ENCODE peak calls at places on chromosomes 12 and 14, in seven cellular contexts. U is naive thymus-derived CD4-positive, alpha-beta T cell; I is dorsolateral prefrontal cortex; O is effector memory CD4-positive, alpha-beta T cell; G is tibial artery; P is stomach; L is tibial nerve. W is an unnamed sample.

GRCh38 chr14:75609606-75610476 is 31.4 kb downstream of the FLVCR2 start:
- DNase-seq in U (no peak), I (no peak), O (no peak), G (no peak), P (no peak), L (peak), W (no peak)

GRCh38 chr12:109185441-109185840 is 69.1 kb downstream of the ACACB start:
- DNase-seq in U (no peak), I (no peak), O (no peak), G (no peak), P (no peak), L (no peak), W (no peak)

GRCh38 chr12:84842406-84843013 is 70.1 kb downstream of the SLC6A15 start:
- DNase-seq in U (no peak), I (no peak), O (no peak), G (no peak), P (no peak), L (peak), W (no peak)

GRCh38 chr12:19181666-19182426 is 52.3 kb downstream of the PLEKHA5 start:
- DNase-seq in U (no peak), I (no peak), O (no peak), G (no peak), P (no peak), L (no peak), W (no peak)

GRCh38 chr14:64623576-64624165 is 73.9 kb downstream of the PPP1R36 start:
- DNase-seq in U (no peak), I (no peak), O (no peak), G (no peak), P (no peak), L (no peak), W (no peak)

GRCh38 chr12:49872381-49872780 is 29.5 kb upstream of the BCDIN3D start:
- DNase-seq in U (no peak), I (no peak), O (no peak), G (no peak), P (no peak), L (no peak), W (no peak)

GRCh38 chr14:56666716-56667115 is 87.1 kb downstream of the TMEM260 start:
- DNase-seq in U (no peak), I (no peak), O (no peak), G (no peak), P (no peak), L (no peak), W (no peak)

GRCh38 chr14:91038439-91038838 is 22.0 kb downstream of the RPS6KA5 start:
- DNase-seq in U (no peak), I (no peak), O (no peak), G (no peak), P (no peak), L (no peak), W (no peak)

GRCh38 chr12:121578230-121579189 is 2.3 kb downstream of the KDM2B start:
- DNase-seq in U (no peak), I (peak), O (no peak), G (peak), P (no peak), L (peak), W (peak)

GRCh38 chr12:68784015-68784414 is 24.0 kb upstream of the MDM2 start:
- DNase-seq in U (no peak), I (no peak), O (no peak), G (no peak), P (no peak), L (no peak), W (no peak)

GRCh38 chr14:37594916-37595808 is at the start of the genes FOXA1 and TTC6:
- DNase-seq in U (no peak), I (no peak), O (no peak), G (no peak), P (peak), L (no peak), W (no peak)

GRCh38 chr12:5830121-5830520 is 114.9 kb downstream of the ANO2 start:
- DNase-seq in U (no peak), I (no peak), O (no peak), G (no peak), P (no peak), L (no peak), W (no peak)

GRCh38 chr14:24432259-24433131 is 2.7 kb downstream of the KHNYN start:
- DNase-seq in U (no peak), I (no peak), O (no peak), G (peak), P (no peak), L (no peak), W (no peak)

DNA sequence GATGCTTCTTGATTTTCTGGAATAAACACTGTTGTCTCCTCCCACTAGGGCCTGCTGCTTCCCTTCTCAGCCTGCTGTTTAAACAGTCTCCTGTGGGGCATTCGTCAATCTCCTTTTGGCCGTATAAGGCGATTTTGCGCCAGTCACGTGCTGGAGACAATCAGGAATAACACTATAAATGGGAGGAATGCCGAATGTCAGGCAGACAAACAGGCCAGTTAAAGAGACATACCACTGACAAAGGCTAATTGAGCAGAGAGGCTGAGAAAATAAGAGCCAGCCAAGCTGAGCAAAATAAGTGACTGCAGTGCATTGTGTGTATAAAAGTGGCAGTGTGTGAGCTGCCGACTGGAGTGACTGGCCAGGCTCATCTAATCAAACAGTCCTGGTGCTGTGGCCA is 23.3 kb downstream of the DMAC2L start:
- DNase-seq in U (no peak), I (peak), O (no peak), G (peak), P (no peak), L (peak), W (peak)
- H3K27ac ChIP-seq in U (no peak), I (peak), O (no peak), G (peak), P (no peak), L (peak), W (peak)

DNA sequence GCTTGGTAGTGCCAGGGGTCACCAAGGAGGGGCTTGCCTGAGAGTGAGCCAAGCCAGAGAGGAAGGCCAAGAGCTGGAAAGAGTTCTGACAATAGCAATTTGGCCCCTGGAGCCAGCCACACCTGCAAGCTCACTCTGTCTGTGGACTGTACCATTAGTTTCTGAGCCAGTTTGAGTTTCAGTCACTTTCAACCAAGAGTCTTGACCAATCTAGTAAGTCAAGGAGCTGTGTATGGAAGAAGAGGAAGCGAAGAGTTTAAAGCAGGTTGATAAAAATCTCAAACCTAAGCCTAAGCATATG is 38.5 kb downstream of the NT5DC3 start:
- DNase-seq in U (no peak), I (no peak), O (no peak), G (no peak), P (no peak), L (no peak), W (no peak)
- H3K27ac ChIP-seq in U (no peak), I (no peak), O (no peak), G (peak), P (no peak), L (no peak), W (no peak)

GRCh38 chr12:66768293-66768692 is 89.4 kb upstream of the GRIP1 start:
- DNase-seq in U (no peak), I (no peak), O (no peak), G (no peak), P (no peak), L (no peak), W (no peak)

GRCh38 chr12:66767454-66768002 is 88.7 kb upstream of the GRIP1 start:
- DNase-seq in U (no peak), I (no peak), O (no peak), G (no peak), P (no peak), L (no peak), W (no peak)

GRCh38 chr12:66765204-66765603 is 86.3 kb upstream of the GRIP1 start:
- DNase-seq in U (no peak), I (no peak), O (no peak), G (no peak), P (no peak), L (no peak), W (no peak)

DNA sequence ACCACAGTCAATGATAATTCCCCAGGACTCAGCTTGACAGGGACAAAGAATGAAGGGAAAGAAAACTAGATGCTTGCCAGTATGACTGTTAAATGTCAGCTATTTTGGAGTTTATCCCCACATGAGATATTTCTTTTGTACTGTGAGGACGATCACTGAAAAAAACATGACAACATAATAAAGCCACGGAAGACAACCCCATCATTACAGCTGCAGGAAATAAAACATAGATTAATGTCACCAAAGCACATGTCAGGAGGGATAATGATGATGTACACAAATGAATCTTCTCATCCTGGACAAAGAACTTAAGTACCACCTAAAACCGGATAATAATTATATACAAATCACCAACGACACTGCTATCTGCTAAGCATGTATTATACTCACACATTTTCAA is 84.6 kb upstream of the GRIP1 start:
- DNase-seq in U (no peak), I (no peak), O (no peak), G (no peak), P (no peak), L (no peak), W (no peak)
- H3K27ac ChIP-seq in U (no peak), I (no peak), O (no peak), G (no peak), P (no peak), L (no peak), W (no peak)

GRCh38 chr14:21096438-21096837 is 2.0 kb downstream of the ZNF219 start:
- DNase-seq in U (no peak), I (no peak), O (no peak), G (no peak), P (no peak), L (no peak), W (no peak)

GRCh38 chr14:21093769-21094681 is 4.4 kb downstream of the ZNF219 start:
- DNase-seq in U (no peak), I (no peak), O (no peak), G (no peak), P (no peak), L (no peak), W (no peak)

GRCh38 chr14:21097616-21098133 is 780 bp downstream of the ZNF219 start:
- DNase-seq in U (no peak), I (no peak), O (no peak), G (peak), P (no peak), L (no peak), W (no peak)

GRCh38 chr14:21096889-21097615 is 1.4 kb downstream of the ZNF219 start:
- DNase-seq in U (no peak), I (no peak), O (no peak), G (no peak), P (no peak), L (no peak), W (no peak)

DNA sequence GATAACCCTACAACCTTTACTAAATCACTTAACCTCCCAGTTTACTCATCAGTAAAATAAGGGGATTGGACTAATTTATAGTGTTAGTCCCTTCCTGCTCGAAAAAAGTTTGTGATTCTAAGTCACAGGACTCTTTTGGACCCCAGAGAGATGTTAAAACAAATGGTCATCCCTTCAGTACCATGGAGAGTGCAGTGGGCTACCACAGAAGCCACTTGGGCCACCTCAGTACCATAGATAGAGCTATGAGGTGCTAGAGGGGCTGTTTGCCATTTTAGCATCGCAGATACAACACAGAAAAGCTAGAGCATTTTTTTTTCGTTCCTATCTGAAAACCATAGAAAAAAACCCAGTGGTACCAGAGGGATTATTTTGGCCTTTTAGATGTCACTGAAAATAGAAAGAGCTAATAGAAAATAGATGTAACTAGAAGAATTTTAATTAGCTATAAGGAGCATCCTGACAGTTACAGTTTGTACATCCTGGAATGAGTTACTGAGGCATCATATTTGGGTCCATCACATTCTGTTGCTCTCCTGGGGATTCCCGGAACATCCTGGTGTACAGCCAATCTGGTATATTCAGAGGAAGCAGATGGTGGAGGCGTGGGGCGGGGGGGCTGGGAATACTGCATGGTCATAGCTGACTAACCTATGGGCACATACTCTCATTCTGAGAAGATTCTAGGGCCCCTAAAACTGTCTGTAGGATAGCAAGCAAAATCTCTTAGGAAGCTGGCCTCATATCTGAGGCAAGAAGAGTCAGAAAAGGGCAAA is 2.8 kb downstream of the ZNF219 start:
- DNase-seq in U (no peak), I (no peak), O (no peak), G (no peak), P (no peak), L (no peak), W (no peak)
- H3K27ac ChIP-seq in U (no peak), I (peak), O (no peak), G (peak), P (no peak), L (no peak), W (no peak)